ENCODE peak calls at places on chromosome 3, in four cellular contexts. S is GM10248, B is transverse colon, U is BJ. Y is an unnamed sample.
A peak's percentile ranks its signal among the peaks of the same experiment; 100 is the strongest.

GRCh38 chr3:158765518-158766205 is 33.4 kb upstream of the RARRES1 start:
- DNase-seq in U (no peak), B (no peak), S (no peak), Y (no peak)

GRCh38 chr3:25594007-25594502 is 70.7 kb downstream of the TOP2B start:
- DNase-seq in U (no peak), S (no peak), B (no peak), Y (no peak)

GRCh38 chr3:24657870-24658535 is 163.4 kb upstream of the THRB start:
- DNase-seq in B (no peak), S (no peak), U (no peak), Y (no peak)

GRCh38 chr3:194267744-194268658 is 83.1 kb downstream of the CPN2 start:
- DNase-seq in S (no peak), B (peak; percentile 29), U (no peak), Y (no peak)

GRCh38 chr3:85594648-85595047 is 635.9 kb downstream of the CADM2 start:
- DNase-seq in U (no peak), S (no peak), B (no peak), Y (no peak)

GRCh38 chr3:45090855-45091254 is 55.3 kb downstream of the CDCP1 start:
- DNase-seq in S (no peak), B (no peak), U (no peak), Y (no peak)

GRCh38 chr3:129867506-129868124 is 25.9 kb downstream of the TMCC1 start:
- DNase-seq in U (no peak), S (no peak), B (no peak), Y (no peak)

GRCh38 chr3:14278799-14279705 is 100.4 kb downstream of the LSM3 start:
- DNase-seq in S (no peak), U (no peak), B (no peak), Y (no peak)

GRCh38 chr3:73432021-73432722 is 192.6 kb downstream of the PDZRN3 start:
- DNase-seq in U (no peak), S (peak; percentile 53), B (no peak), Y (peak; percentile 14)

GRCh38 chr3:43372809-43373587 is 86.7 kb downstream of the SNRK start:
- DNase-seq in B (no peak), S (no peak), U (no peak), Y (no peak)

GRCh38 chr3:60792287-60792852 is 458.9 kb downstream of the FHIT start:
- DNase-seq in S (no peak), B (no peak), U (no peak), Y (no peak)

GRCh38 chr3:186035277-186035676 is 73.6 kb downstream of the ETV5 start:
- DNase-seq in B (no peak), U (no peak), S (no peak), Y (no peak)

GRCh38 chr3:32709346-32709745 is 24.4 kb downstream of the CNOT10 start:
- DNase-seq in U (no peak), S (no peak), B (no peak), Y (no peak)

GRCh38 chr3:186255703-186256331 is 106.2 kb downstream of the DGKG start:
- DNase-seq in U (no peak), S (peak; percentile 67), B (peak; percentile 41), Y (no peak)

GRCh38 chr3:176595307-176595706 is 602.0 kb downstream of the TBL1XR1 start:
- DNase-seq in B (no peak), S (no peak), U (no peak), Y (no peak)

GRCh38 chr3:169657351-169658124 is 6.0 kb downstream of the MECOM start:
- DNase-seq in S (no peak), U (no peak), B (no peak), Y (no peak)

GRCh38 chr3:170189396-170190256 is 8.1 kb upstream of the PHC3 start:
- DNase-seq in S (no peak), U (no peak), B (no peak), Y (no peak)

GRCh38 chr3:44554626-44555592 is at the start of gene ZKSCAN7:
- DNase-seq in B (peak; percentile 44), S (peak; percentile 84), U (peak; percentile 1), Y (peak; percentile 74)

GRCh38 chr3:193407156-193407555 is 28.6 kb upstream of the ATP13A5 start:
- DNase-seq in B (no peak), U (no peak), S (no peak), Y (no peak)

GRCh38 chr3:9161298-9161697 is 88.1 kb downstream of the SRGAP3 start:
- DNase-seq in S (no peak), U (no peak), B (no peak), Y (no peak)

GRCh38 chr3:101928890-101929289 is 79.6 kb downstream of the NFKBIZ start:
- DNase-seq in U (no peak), S (no peak), B (no peak), Y (no peak)

GRCh38 chr3:17091895-17092294 is 207.1 kb downstream of the PLCL2 start:
- DNase-seq in U (no peak), B (no peak), S (no peak), Y (no peak)

GRCh38 chr3:106013971-106014370 is 145.2 kb upstream of the CBLB start:
- DNase-seq in S (no peak), B (no peak), U (peak; percentile 93), Y (no peak)

GRCh38 chr3:43764471-43764870 is 73.7 kb downstream of the ABHD5 start:
- DNase-seq in S (no peak), U (no peak), B (no peak), Y (no peak)

GRCh38 chr3:160695906-160696305 is 18.9 kb downstream of the ARL14 start:
- DNase-seq in U (peak; percentile 59), B (no peak), S (no peak), Y (no peak)

GRCh38 chr3:48086736-48087470 is 70.7 kb upstream of the MAP4 start:
- DNase-seq in S (no peak), B (no peak), U (peak; percentile 19), Y (no peak)

GRCh38 chr3:137032465-137033120 is 74.8 kb downstream of the IL20RB start:
- DNase-seq in U (no peak), B (peak; percentile 89), S (peak; percentile 83), Y (peak; percentile 58)

GRCh38 chr3:42340466-42340865 is 69.9 kb downstream of the LYZL4 start:
- DNase-seq in S (no peak), U (no peak), B (no peak), Y (no peak)

GRCh38 chr3:30908466-30909037 is 14.1 kb upstream of the GADL1 start:
- DNase-seq in U (no peak), B (no peak), S (no peak), Y (no peak)

GRCh38 chr3:98884675-98885371 is 16.7 kb downstream of the DCBLD2 start:
- DNase-seq in S (no peak), U (no peak), B (no peak), Y (no peak)

GRCh38 chr3:192887701-192888100 is 30.0 kb downstream of the MB21D2 start:
- DNase-seq in U (no peak), B (no peak), S (no peak), Y (no peak)

GRCh38 chr3:194574639-194575483 is 58.4 kb downstream of the TMEM44 start:
- DNase-seq in U (no peak), S (no peak), B (no peak), Y (no peak)

GRCh38 chr3:154956815-154957214 is 123.3 kb upstream of the MME start:
- DNase-seq in S (no peak), B (no peak), U (no peak), Y (no peak)

GRCh38 chr3:28575748-28576589 is 227.3 kb upstream of the AZI2 start:
- DNase-seq in B (no peak), U (no peak), S (peak; percentile 12), Y (no peak)

GRCh38 chr3:127479449-127479848 is 111.1 kb downstream of the TPRA1 start:
- DNase-seq in B (no peak), S (no peak), U (no peak), Y (no peak)

GRCh38 chr3:114455432-114455831 is 161.6 kb downstream of the TIGIT start:
- DNase-seq in B (no peak), U (no peak), S (no peak), Y (no peak)

Y was measured in GM12892.